ENCODE peak calls at places on chromosomes 2 and 18, in nine cellular contexts. K is spleen, R is stomach, Z is breast epithelium, W is GM12891, T is HCT116, L is esophagus muscularis mucosa, G is prostate gland, H is HL-60. E is an unnamed sample.

GRCh38 chr2:70978388-70979357 is at the start of gene ANKRD53:
- DNase-seq in K (peak), R (peak), Z (peak), W (peak), T (no peak), L (peak), G (peak), H (no peak), E (peak)

GRCh38 chr2:174138161-174138560 is 110.2 kb downstream of the OLA1 start:
- DNase-seq in K (no peak), R (no peak), Z (no peak), W (no peak), T (no peak), L (no peak), G (no peak), H (peak), E (no peak)

GRCh38 chr2:163593941-163594340 is 141.9 kb downstream of the FIGN start:
- DNase-seq in K (no peak), R (no peak), Z (no peak), W (no peak), T (no peak), L (no peak), G (no peak), H (no peak), E (no peak)

GRCh38 chr2:101697794-101698418 is 399 bp downstream of the MAP4K4 start:
- DNase-seq in K (peak), R (no peak), Z (no peak), W (peak), T (no peak), L (no peak), G (no peak), H (no peak), E (no peak)

GRCh38 chr2:162012565-162012869 is 61.5 kb downstream of the DPP4 start:
- DNase-seq in K (no peak), R (no peak), Z (no peak), W (no peak), T (no peak), L (no peak), G (no peak), H (no peak), E (no peak)

GRCh38 chr18:12076424-12077140 is 17.1 kb upstream of the ANKRD62 start:
- DNase-seq in K (peak), R (peak), Z (no peak), W (no peak), T (no peak), L (no peak), G (no peak), H (no peak), E (no peak)

GRCh38 chr18:24972577-24972976 is 379.4 kb downstream of the ZNF521 start:
- DNase-seq in K (no peak), R (no peak), Z (no peak), W (no peak), T (no peak), L (no peak), G (no peak), H (no peak), E (no peak)

GRCh38 chr18:62264984-62265383 is 60.1 kb upstream of the TNFRSF11A start:
- DNase-seq in K (no peak), R (no peak), Z (no peak), W (no peak), T (no peak), L (no peak), G (no peak), H (peak), E (no peak)

GRCh38 chr2:230738391-230738811 is 25.8 kb downstream of the CAB39 start:
- DNase-seq in K (no peak), R (no peak), Z (no peak), W (no peak), T (no peak), L (no peak), G (no peak), H (no peak), E (no peak)

GRCh38 chr2:177448031-177448430 is 55.5 kb downstream of the AGPS start:
- DNase-seq in K (no peak), R (no peak), Z (no peak), W (no peak), T (no peak), L (no peak), G (no peak), H (no peak), E (no peak)

GRCh38 chr2:11903085-11903484 is 156.7 kb downstream of the LPIN1 start:
- DNase-seq in K (no peak), R (no peak), Z (no peak), W (no peak), T (no peak), L (no peak), G (no peak), H (peak), E (no peak)

GRCh38 chr2:130842770-130843169 is 6.1 kb downstream of the ARHGEF4 start:
- DNase-seq in K (peak), R (no peak), Z (no peak), W (no peak), T (no peak), L (no peak), G (no peak), H (no peak), E (no peak)

GRCh38 chr2:151520976-151521375 is 111.3 kb downstream of the RIF1 start:
- DNase-seq in K (no peak), R (no peak), Z (no peak), W (no peak), T (no peak), L (no peak), G (no peak), H (no peak), E (no peak)

GRCh38 chr2:205695460-205695979 is 13.2 kb downstream of the NRP2 start:
- DNase-seq in K (no peak), R (no peak), Z (no peak), W (no peak), T (no peak), L (no peak), G (no peak), H (no peak), E (no peak)

GRCh38 chr2:135876066-135876711 is at the start of gene MCM6:
- DNase-seq in K (peak), R (peak), Z (peak), W (peak), T (peak), L (peak), G (peak), H (peak), E (peak)

GRCh38 chr2:215579809-215580208 is 143.9 kb upstream of the FN1 start:
- DNase-seq in K (no peak), R (no peak), Z (no peak), W (no peak), T (no peak), L (no peak), G (no peak), H (no peak), E (no peak)

GRCh38 chr2:134647607-134648256 is 71.1 kb downstream of the TMEM163 start:
- DNase-seq in K (no peak), R (no peak), Z (no peak), W (no peak), T (no peak), L (no peak), G (no peak), H (no peak), E (no peak)

GRCh38 chr2:235050992-235051351 is 99.2 kb downstream of the SH3BP4 start:
- DNase-seq in K (peak), R (peak), Z (peak), W (no peak), T (peak), L (peak), G (peak), H (no peak), E (peak)

GRCh38 chr18:55586841-55587240 is 1.2 kb downstream of the TCF4 start:
- DNase-seq in K (no peak), R (no peak), Z (no peak), W (no peak), T (no peak), L (no peak), G (no peak), H (no peak), E (no peak)

GRCh38 chr2:147420517-147420916 is 424.3 kb upstream of the ACVR2A start:
- DNase-seq in K (no peak), R (no peak), Z (no peak), W (no peak), T (no peak), L (no peak), G (no peak), H (no peak), E (no peak)

GRCh38 chr2:200968162-200968561 is 4.7 kb upstream of the ORC2 start:
- DNase-seq in K (no peak), R (no peak), Z (no peak), W (no peak), T (peak), L (no peak), G (no peak), H (no peak), E (no peak)

GRCh38 chr2:235665656-235666239 is 171.9 kb downstream of the AGAP1 start:
- DNase-seq in K (no peak), R (no peak), Z (no peak), W (no peak), T (no peak), L (no peak), G (no peak), H (no peak), E (no peak)

GRCh38 chr2:140247451-140248205 is 1467.4 kb upstream of the NXPH2 start:
- DNase-seq in K (no peak), R (no peak), Z (no peak), W (no peak), T (no peak), L (no peak), G (no peak), H (no peak), E (no peak)

GRCh38 chr18:11520536-11520935 is 88.9 kb upstream of the SLC35G4 start:
- DNase-seq in K (no peak), R (no peak), Z (no peak), W (no peak), T (no peak), L (no peak), G (no peak), H (no peak), E (no peak)

GRCh38 chr2:164655750-164656149 is 34.5 kb upstream of the GRB14 start:
- DNase-seq in K (no peak), R (no peak), Z (no peak), W (no peak), T (no peak), L (no peak), G (no peak), H (no peak), E (no peak)

GRCh38 chr2:19138264-19138825 is 220.1 kb downstream of the OSR1 start:
- DNase-seq in K (no peak), R (no peak), Z (no peak), W (no peak), T (no peak), L (no peak), G (no peak), H (no peak), E (no peak)

GRCh38 chr2:108935231-108935863 is 53.7 kb downstream of the EDAR start:
- DNase-seq in K (no peak), R (no peak), Z (no peak), W (no peak), T (no peak), L (no peak), G (no peak), H (no peak), E (no peak)

GRCh38 chr2:113162173-113162572 is 11.6 kb upstream of the PSD4 start:
- DNase-seq in K (peak), R (no peak), Z (no peak), W (no peak), T (no peak), L (no peak), G (no peak), H (no peak), E (no peak)

GRCh38 chr2:144550916-144551315 is 31.0 kb upstream of the ZEB2 start:
- DNase-seq in K (no peak), R (no peak), Z (no peak), W (no peak), T (no peak), L (no peak), G (no peak), H (no peak), E (no peak)

GRCh38 chr2:49129034-49129433 is 25.3 kb downstream of the FSHR start:
- DNase-seq in K (no peak), R (no peak), Z (no peak), W (no peak), T (no peak), L (no peak), G (no peak), H (no peak), E (no peak)

GRCh38 chr2:72040629-72041403 is 106.8 kb downstream of the CYP26B1 start:
- DNase-seq in K (no peak), R (no peak), Z (no peak), W (no peak), T (no peak), L (peak), G (no peak), H (no peak), E (no peak)

GRCh38 chr2:120758181-120759048 is 22.7 kb downstream of the GLI2 start:
- DNase-seq in K (peak), R (peak), Z (no peak), W (no peak), T (no peak), L (no peak), G (no peak), H (no peak), E (peak)

GRCh38 chr2:27833931-27834330 is 56.3 kb downstream of the RBKS start:
- DNase-seq in K (no peak), R (no peak), Z (no peak), W (no peak), T (no peak), L (no peak), G (no peak), H (no peak), E (no peak)

GRCh38 chr18:77099501-77100370 is 32.8 kb downstream of the MBP start:
- DNase-seq in K (no peak), R (no peak), Z (no peak), W (no peak), T (no peak), L (no peak), G (no peak), H (peak), E (peak)

GRCh38 chr2:53877556-53877955 is 17.8 kb upstream of the GPR75 start:
- DNase-seq in K (no peak), R (no peak), Z (no peak), W (no peak), T (no peak), L (no peak), G (no peak), H (no peak), E (no peak)

GRCh38 chr2:234690569-234691225 is 193.8 kb upstream of the ARL4C start:
- DNase-seq in K (no peak), R (no peak), Z (no peak), W (no peak), T (no peak), L (peak), G (peak), H (no peak), E (no peak)

GRCh38 chr2:20617892-20618467 is 32.9 kb downstream of the HS1BP3 start:
- DNase-seq in K (peak), R (peak), Z (peak), W (no peak), T (peak), L (peak), G (peak), H (peak), E (peak)

GRCh38 chr18:75427603-75428002 is at the start of gene SMIM21:
- DNase-seq in K (no peak), R (no peak), Z (no peak), W (no peak), T (no peak), L (no peak), G (no peak), H (no peak), E (no peak)

GRCh38 chr18:75428490-75428889 is 987 bp upstream of the SMIM21 start:
- DNase-seq in K (no peak), R (no peak), Z (no peak), W (no peak), T (no peak), L (peak), G (no peak), H (no peak), E (no peak)

GRCh38 chr18:75433098-75433497 is 5.6 kb upstream of the SMIM21 start:
- DNase-seq in K (no peak), R (no peak), Z (no peak), W (no peak), T (no peak), L (peak), G (no peak), H (no peak), E (no peak)

DNA sequence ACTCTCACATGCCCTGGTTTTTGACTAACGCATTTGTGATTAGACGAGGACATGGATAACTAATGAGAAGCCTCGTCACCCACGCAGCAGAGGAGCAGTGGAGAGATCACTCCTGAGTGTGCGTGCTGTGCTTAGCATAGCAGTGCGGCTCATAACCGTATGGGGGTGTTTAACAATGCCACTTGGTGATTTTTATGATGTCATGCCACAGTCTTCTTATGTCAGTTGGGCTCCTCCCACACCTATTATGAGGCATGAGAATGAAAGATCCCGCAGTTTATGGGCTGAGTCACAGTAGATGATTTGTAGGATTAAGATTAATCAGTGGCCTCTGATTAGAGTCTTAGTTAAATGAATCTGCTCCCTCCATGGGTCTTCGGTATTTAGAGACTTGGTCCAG is 2.5 kb upstream of the SMIM21 start:
- DNase-seq in K (no peak), R (no peak), Z (no peak), W (no peak), T (no peak), L (peak), G (no peak), H (no peak), E (no peak)
- TF ChIP-seq POLR2AphosphoS5 in K (no peak), R (no peak), Z (no peak), W (no peak), T (no peak), L (no peak), G (no peak), H (no peak), E (no peak)

DNA sequence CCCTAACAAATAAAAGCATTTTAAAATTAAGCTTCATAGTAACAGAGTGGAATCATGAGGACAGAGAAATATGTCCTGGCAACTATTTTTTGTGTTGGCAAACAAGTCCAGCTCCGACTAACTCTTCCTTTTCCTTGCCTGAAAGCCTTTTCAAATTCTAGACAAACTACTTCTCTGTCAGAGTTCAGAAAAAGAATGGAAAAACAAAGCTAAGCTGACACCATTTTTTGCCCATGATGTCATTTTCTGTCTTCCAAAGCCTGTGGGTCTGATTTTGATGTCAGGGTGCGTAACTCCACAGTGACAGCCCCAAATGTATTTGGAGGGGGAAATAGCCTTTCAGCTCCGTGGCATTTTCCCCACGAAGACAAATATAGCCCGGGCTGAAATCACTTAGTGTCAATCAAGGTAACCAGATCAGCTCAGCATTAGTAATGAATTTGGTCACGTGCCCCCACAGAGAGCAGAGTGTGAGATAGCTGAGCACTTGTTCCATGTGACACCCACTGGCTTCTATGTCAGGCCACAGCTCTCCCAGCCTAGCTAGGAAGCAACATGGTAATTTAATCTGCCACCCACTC is 233.0 kb upstream of the SIX2 start:
- DNase-seq in K (no peak), R (no peak), Z (no peak), W (no peak), T (no peak), L (no peak), G (no peak), H (no peak), E (no peak)
- TF ChIP-seq POLR2AphosphoS5 in K (no peak), R (peak), Z (no peak), W (no peak), T (no peak), L (no peak), G (no peak), H (no peak), E (no peak)

GRCh38 chr2:10518470-10519060 is 70.4 kb upstream of the ODC1 start:
- DNase-seq in K (peak), R (no peak), Z (no peak), W (no peak), T (no peak), L (no peak), G (no peak), H (no peak), E (no peak)

GRCh38 chr2:10519067-10519740 is 71.1 kb upstream of the ODC1 start:
- DNase-seq in K (no peak), R (no peak), Z (no peak), W (no peak), T (no peak), L (no peak), G (no peak), H (no peak), E (no peak)

GRCh38 chr2:10521356-10521755 is 73.2 kb upstream of the ODC1 start:
- DNase-seq in K (no peak), R (no peak), Z (no peak), W (no peak), T (no peak), L (no peak), G (no peak), H (no peak), E (no peak)

GRCh38 chr2:10520926-10521325 is 72.8 kb upstream of the ODC1 start:
- DNase-seq in K (no peak), R (no peak), Z (no peak), W (no peak), T (no peak), L (no peak), G (no peak), H (no peak), E (no peak)

GRCh38 chr2:10520154-10520553 is 72.0 kb upstream of the ODC1 start:
- DNase-seq in K (no peak), R (no peak), Z (no peak), W (no peak), T (no peak), L (no peak), G (no peak), H (no peak), E (no peak)
- TF ChIP-seq POLR2AphosphoS5 in K (no peak), R (no peak), Z (no peak), W (no peak), T (no peak), L (no peak), G (no peak), H (no peak), E (no peak)

DNA sequence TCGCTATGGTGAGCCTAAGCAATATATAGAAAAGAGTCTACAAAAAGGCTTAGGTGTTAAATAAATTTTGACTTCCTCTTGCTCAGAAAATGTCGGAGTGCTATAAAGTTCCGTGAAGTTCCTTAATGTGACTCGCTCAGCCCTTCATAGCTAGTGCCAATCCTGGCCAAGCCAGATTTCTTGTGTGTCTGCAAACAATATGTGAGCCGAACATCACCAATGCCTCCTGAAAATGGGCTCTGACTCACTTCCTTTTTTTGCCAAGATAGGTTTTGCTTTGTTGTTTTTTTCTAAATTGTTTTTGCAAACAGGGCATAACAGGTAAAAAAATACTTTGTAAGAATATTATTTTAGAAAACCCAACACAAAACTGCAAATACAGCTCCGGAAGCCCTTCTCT is 26.1 kb downstream of the CDC42EP3 start:
- DNase-seq in K (no peak), R (no peak), Z (no peak), W (no peak), T (no peak), L (no peak), G (no peak), H (peak), E (no peak)
- TF ChIP-seq POLR2AphosphoS5 in K (no peak), R (no peak), Z (no peak), W (peak), T (no peak), L (peak), G (no peak), H (no peak), E (no peak)

GRCh38 chr2:39436592-39437521 is at the start of gene MAP4K3:
- DNase-seq in K (peak), R (peak), Z (peak), W (peak), T (peak), L (peak), G (peak), H (peak), E (peak)
- TF ChIP-seq POLR2AphosphoS5 in K (peak), R (peak), Z (no peak), W (no peak), T (peak), L (peak), G (peak), H (peak), E (no peak)

E was measured in suprapubic skin.